ENCODE peak calls at places on chromosomes 2 and 18, in six cellular contexts. Z is neural progenitor cell, N is mesendoderm, Q is mammary epithelial cell, J is SK-N-SH, R is MM.1S. X is an unnamed sample.

GRCh38 chr2:200121931-200122330 is 166.5 kb downstream of the MAIP1 start:
- DNase-seq in Z (no peak), N (no peak), Q (no peak), J (no peak), R (no peak), X (no peak)

GRCh38 chr2:98854675-98855074 is 81.3 kb downstream of the CRACDL start:
- DNase-seq in Z (no peak), N (no peak), Q (no peak), J (no peak), R (no peak), X (no peak)

GRCh38 chr2:17573085-17573805 is 32.7 kb downstream of the VSNL1 start:
- DNase-seq in Z (no peak), N (peak; percentile 40), Q (peak; percentile 68), J (peak; percentile 36), R (no peak), X (no peak)

GRCh38 chr2:241859436-241860183 is 916 bp upstream of the PDCD1 start:
- DNase-seq in Z (no peak), N (no peak), Q (no peak), J (peak; percentile 77), R (peak; percentile 80), X (no peak)

GRCh38 chr18:13279181-13280065 is 60.9 kb downstream of the LDLRAD4 start:
- DNase-seq in Z (no peak), N (peak; percentile 76), Q (no peak), J (no peak), R (no peak), X (no peak)

GRCh38 chr2:12448846-12449480 is 267.8 kb upstream of the TRIB2 start:
- DNase-seq in Z (no peak), N (no peak), Q (peak; percentile 53), J (no peak), R (no peak), X (no peak)

GRCh38 chr2:233399306-233400225 is 45.3 kb downstream of the DGKD start:
- DNase-seq in Z (peak; percentile 15), N (peak; percentile 65), Q (no peak), J (peak; percentile 41), R (no peak), X (no peak)

GRCh38 chr2:15919716-15920444 is 20.5 kb upstream of the MYCN start:
- DNase-seq in Z (no peak), N (no peak), Q (peak; percentile 28), J (peak; percentile 48), R (no peak), X (no peak)

GRCh38 chr2:18074476-18074875 is 196.0 kb downstream of the KCNS3 start:
- DNase-seq in Z (no peak), N (peak; percentile 16), Q (no peak), J (no peak), R (no peak), X (no peak)

GRCh38 chr2:219252900-219253752 is at the start of gene TUBA4B:
- DNase-seq in Z (peak; percentile 56), N (peak; percentile 73), Q (peak; percentile 75), J (peak; percentile 51), R (peak; percentile 53), X (no peak)

GRCh38 chr2:241860184-241861078 is 1.7 kb upstream of the PDCD1 start:
- DNase-seq in Z (no peak), N (no peak), Q (no peak), J (peak; percentile 48), R (peak; percentile 48), X (no peak)

GRCh38 chr18:7174359-7175107 is 56.4 kb upstream of the LRRC30 start:
- DNase-seq in Z (peak; percentile 39), N (peak; percentile 88), Q (peak; percentile 16), J (peak; percentile 36), R (no peak), X (no peak)

GRCh38 chr2:195677290-195677689 is 20.3 kb downstream of the SLC39A10 start:
- DNase-seq in Z (no peak), N (no peak), Q (no peak), J (no peak), R (no peak), X (no peak)

GRCh38 chr2:48568551-48568950 is 38.6 kb downstream of the STON1 start:
- DNase-seq in Z (no peak), N (no peak), Q (no peak), J (no peak), R (no peak), X (no peak)
- H3K9ac ChIP-seq in Z (no peak overlapping the region), N (no peak overlapping the region), Q (no peak overlapping the region), J (no peak overlapping the region), R (no peak overlapping the region), X (no peak overlapping the region)

GRCh38 chr18:62566818-62567217 is 44.0 kb downstream of the ZCCHC2 start:
- DNase-seq in Z (no peak), N (no peak), Q (no peak), J (no peak), R (no peak), X (no peak)
- H3K36me3 ChIP-seq in Z (peaks cover 10% of the 10 kb centered on the region), N (no peaks in the 10 kb centered on the region), Q (peaks cover 26% of the 10 kb centered on the region), J (peaks cover 68% of the 10 kb centered on the region), R (no peaks in the 10 kb centered on the region), X (peaks cover 20% of the 10 kb centered on the region)

GRCh38 chr2:30361751-30362394 is 85.2 kb upstream of the LCLAT1 start:
- DNase-seq in Z (no peak), N (no peak), Q (peak; percentile 19), J (no peak), R (no peak), X (no peak)

GRCh38 chr2:30356061-30356460 is 91.0 kb upstream of the LCLAT1 start:
- DNase-seq in Z (no peak), N (no peak), Q (no peak), J (no peak), R (no peak), X (no peak)

GRCh38 chr2:30358351-30358750 is 88.7 kb upstream of the LCLAT1 start:
- DNase-seq in Z (no peak), N (no peak), Q (no peak), J (no peak), R (no peak), X (no peak)

GRCh38 chr2:30359644-30360167 is 87.3 kb upstream of the LCLAT1 start:
- DNase-seq in Z (no peak), N (no peak), Q (no peak), J (no peak), R (no peak), X (no peak)

GRCh38 chr2:30358822-30359221 is 88.2 kb upstream of the LCLAT1 start:
- DNase-seq in Z (no peak), N (no peak), Q (no peak), J (no peak), R (no peak), X (no peak)
- H3K27ac ChIP-seq in Z (no peak overlapping the region), N (no peak overlapping the region), Q (no peak overlapping the region), J (no peak overlapping the region), R (no peak overlapping the region), X (no peak overlapping the region)

DNA sequence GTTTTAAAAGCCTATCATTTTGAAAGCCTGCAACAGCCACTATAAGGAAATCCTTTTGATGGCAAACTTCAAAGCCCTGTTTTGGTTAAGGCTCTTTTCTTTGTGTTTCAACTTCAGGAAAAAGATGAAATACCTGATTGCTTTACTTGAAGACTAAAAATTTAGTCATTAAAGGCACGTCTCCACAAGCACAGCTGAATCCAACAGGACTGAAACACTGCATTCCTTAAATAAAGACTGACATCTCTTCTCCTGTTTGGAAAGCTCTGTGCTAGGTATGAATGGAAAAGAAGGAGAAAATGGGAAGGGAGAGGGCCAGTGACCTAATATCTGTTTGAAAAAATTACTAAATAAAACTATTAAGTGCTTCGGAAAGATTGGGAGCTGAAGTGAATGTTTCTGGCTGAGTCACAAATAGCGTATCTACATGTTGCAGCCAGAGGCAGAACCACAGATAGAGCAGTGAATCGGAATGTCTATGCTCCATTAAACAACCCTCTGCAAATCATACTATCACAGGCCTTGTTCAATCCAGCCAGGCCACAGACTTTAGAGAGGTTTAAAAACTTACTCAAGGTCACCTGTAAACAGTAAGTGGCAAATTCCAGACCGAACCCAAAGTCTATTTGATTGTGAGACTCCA is 21.1 kb upstream of the RALBP1 start:
- DNase-seq in Z (no peak), N (no peak), Q (peak; percentile 59), J (no peak), R (no peak), X (no peak)
- H3K9ac ChIP-seq in Z (no peak overlapping the region), N (no peak overlapping the region), Q (peak overlapping the region; percentile 31), J (no peak overlapping the region), R (no peak overlapping the region), X (no peak overlapping the region)

GRCh38 chr2:36569267-36569860 is 28.6 kb downstream of the FEZ2 start:
- DNase-seq in Z (no peak), N (no peak), Q (no peak), J (no peak), R (no peak), X (no peak)
- H3K36me3 ChIP-seq in Z (no peaks in the 10 kb centered on the region), N (no peaks in the 10 kb centered on the region), Q (peaks cover 4% of the 10 kb centered on the region), J (peaks cover 12% of the 10 kb centered on the region), R (no peaks in the 10 kb centered on the region), X (peaks cover 5% of the 10 kb centered on the region)

GRCh38 chr2:44230378-44230777 is 44.9 kb upstream of the SLC3A1 start:
- DNase-seq in Z (peak; percentile 37), N (peak; percentile 20), Q (no peak), J (peak; percentile 15), R (no peak), X (no peak)
- H3K27ac ChIP-seq in Z (peak overlapping the region; percentile 57), N (no peak overlapping the region), Q (no peak overlapping the region), J (peak overlapping the region; percentile 11), R (no peak overlapping the region), X (no peak overlapping the region)

GRCh38 chr2:10331702-10332401 is 29.1 kb downstream of the HPCAL1 start:
- DNase-seq in Z (no peak), N (no peak), Q (no peak), J (no peak), R (no peak), X (no peak)

GRCh38 chr2:10329584-10329879 is 26.8 kb downstream of the HPCAL1 start:
- DNase-seq in Z (no peak), N (no peak), Q (no peak), J (no peak), R (no peak), X (no peak)

GRCh38 chr2:10329880-10330699 is 27.4 kb downstream of the HPCAL1 start:
- DNase-seq in Z (no peak), N (peak; percentile 65), Q (no peak), J (no peak), R (no peak), X (no peak)

GRCh38 chr2:10331033-10331701 is 28.5 kb downstream of the HPCAL1 start:
- DNase-seq in Z (no peak), N (peak; percentile 73), Q (no peak), J (no peak), R (no peak), X (no peak)

GRCh38 chr2:10330700-10331032 is 28.0 kb downstream of the HPCAL1 start:
- DNase-seq in Z (no peak), N (no peak), Q (no peak), J (no peak), R (no peak), X (no peak)
- H3K9ac ChIP-seq in Z (no peak overlapping the region), N (no peak overlapping the region), Q (no peak overlapping the region), J (peak overlapping the region; percentile 3), R (no peak overlapping the region), X (no peak overlapping the region)